ENCODE peak calls at places on chromosome 17, in ten cellular contexts. G is cardiac muscle cell; K is IMR-90; F is prostate gland; U is foreskin fibroblast; B is glutamatergic neuron; T is BJ; V is CD8-positive, alpha-beta T cell; N is neural crest cell; O is SK-N-SH. A is an unnamed sample.

GRCh38 chr17:14308965-14309879 is 8.3 kb downstream of the HS3ST3B1 start:
- DNase-seq in G (peak), K (peak), F (peak), U (peak), B (peak), T (peak), V (peak), N (peak), O (peak), A (peak)

GRCh38 chr17:63435681-63436522 is 10.2 kb downstream of the CYB561 start:
- DNase-seq in G (no peak), K (no peak), F (peak), U (no peak), B (no peak), T (no peak), V (no peak), N (no peak), O (peak), A (no peak)

GRCh38 chr17:8954339-8954738 is 11.2 kb downstream of the PIK3R5 start:
- DNase-seq in G (no peak), K (no peak), F (no peak), U (no peak), B (no peak), T (no peak), V (peak), N (no peak), O (no peak), A (peak)

GRCh38 chr17:41171881-41172280 is 3.9 kb upstream of the KRTAP4-3 start:
- DNase-seq in G (no peak), K (peak), F (no peak), U (peak), B (no peak), T (no peak), V (no peak), N (no peak), O (no peak), A (no peak)

GRCh38 chr17:39769974-39770587 is 32.3 kb downstream of the GRB7 start:
- DNase-seq in G (no peak), K (peak), F (peak), U (peak), B (no peak), T (peak), V (peak), N (no peak), O (no peak), A (no peak)

GRCh38 chr17:60747069-60747808 is 69.6 kb downstream of the BCAS3 start:
- DNase-seq in G (no peak), K (no peak), F (no peak), U (no peak), B (no peak), T (no peak), V (no peak), N (peak), O (no peak), A (no peak)

GRCh38 chr17:74089869-74090464 is 113.5 kb upstream of the RPL38 start:
- DNase-seq in G (peak), K (no peak), F (peak), U (no peak), B (peak), T (no peak), V (peak), N (peak), O (peak), A (peak)

GRCh38 chr17:38981640-38982039 is 14.4 kb upstream of the FBXO47 start:
- DNase-seq in G (no peak), K (peak), F (no peak), U (no peak), B (no peak), T (no peak), V (no peak), N (no peak), O (no peak), A (no peak)

GRCh38 chr17:10875411-10875810 is 37.5 kb upstream of the PIRT start:
- DNase-seq in G (peak), K (no peak), F (no peak), U (no peak), B (no peak), T (no peak), V (no peak), N (peak), O (no peak), A (peak)

GRCh38 chr17:4968166-4968915 is 724 bp upstream of the SPAG7 start:
- DNase-seq in G (peak), K (no peak), F (peak), U (no peak), B (peak), T (no peak), V (no peak), N (no peak), O (peak), A (no peak)

GRCh38 chr17:39700148-39700987 is 504 bp downstream of the ERBB2 start:
- DNase-seq in G (peak), K (peak), F (no peak), U (no peak), B (no peak), T (no peak), V (no peak), N (peak), O (no peak), A (no peak)

GRCh38 chr17:50578173-50578572 is 17.7 kb downstream of the CACNA1G start:
- DNase-seq in G (no peak), K (no peak), F (no peak), U (no peak), B (no peak), T (no peak), V (no peak), N (no peak), O (no peak), A (no peak)

GRCh38 chr17:73791644-73792043 is 147.4 kb upstream of the SDK2 start:
- DNase-seq in G (no peak), K (no peak), F (no peak), U (no peak), B (no peak), T (no peak), V (no peak), N (no peak), O (no peak), A (no peak)

GRCh38 chr17:50533720-50534148 is 1.2 kb downstream of the EPN3 start:
- DNase-seq in G (peak), K (peak), F (peak), U (no peak), B (no peak), T (no peak), V (no peak), N (no peak), O (peak), A (no peak)

GRCh38 chr17:45686250-45686649 is 97.9 kb upstream of the CRHR1 start:
- DNase-seq in G (no peak), K (no peak), F (no peak), U (no peak), B (no peak), T (no peak), V (no peak), N (no peak), O (no peak), A (no peak)

GRCh38 chr17:50952889-50953288 is 86.7 kb upstream of the TOB1 start:
- DNase-seq in G (no peak), K (no peak), F (no peak), U (no peak), B (no peak), T (no peak), V (no peak), N (no peak), O (no peak), A (no peak)

GRCh38 chr17:59508999-59509398 is 56.4 kb upstream of the DHX40 start:
- DNase-seq in G (no peak), K (no peak), F (no peak), U (no peak), B (no peak), T (no peak), V (no peak), N (no peak), O (no peak), A (no peak)

GRCh38 chr17:73797594-73798110 is 153.4 kb upstream of the SDK2 start:
- DNase-seq in G (no peak), K (no peak), F (no peak), U (no peak), B (no peak), T (no peak), V (no peak), N (no peak), O (no peak), A (no peak)

GRCh38 chr17:79043931-79044320 is 20.0 kb downstream of the C1QTNF1 start:
- DNase-seq in G (no peak), K (no peak), F (no peak), U (no peak), B (no peak), T (no peak), V (no peak), N (no peak), O (no peak), A (no peak)

GRCh38 chr17:72945468-72945867 is 147.0 kb downstream of the SLC39A11 start:
- DNase-seq in G (no peak), K (no peak), F (no peak), U (no peak), B (no peak), T (no peak), V (no peak), N (no peak), O (no peak), A (no peak)

GRCh38 chr17:49978501-49978900 is 9.5 kb downstream of the DLX4 start:
- DNase-seq in G (no peak), K (no peak), F (no peak), U (no peak), B (no peak), T (no peak), V (no peak), N (no peak), O (no peak), A (no peak)

GRCh38 chr17:57867126-57867525 is 17.3 kb upstream of the MRPS23 start:
- DNase-seq in G (no peak), K (no peak), F (no peak), U (no peak), B (no peak), T (no peak), V (no peak), N (no peak), O (no peak), A (no peak)

GRCh38 chr17:75773121-75773807 is 8.3 kb upstream of the GALK1 start:
- DNase-seq in G (no peak), K (no peak), F (no peak), U (no peak), B (no peak), T (no peak), V (no peak), N (no peak), O (peak), A (no peak)

GRCh38 chr17:75769536-75769935 is 4.5 kb upstream of the GALK1 start:
- DNase-seq in G (no peak), K (no peak), F (no peak), U (no peak), B (no peak), T (no peak), V (no peak), N (no peak), O (peak), A (no peak)

GRCh38 chr17:75773808-75774470 is 8.9 kb upstream of the GALK1 start:
- DNase-seq in G (no peak), K (no peak), F (no peak), U (no peak), B (no peak), T (no peak), V (no peak), N (no peak), O (peak), A (no peak)

GRCh38 chr17:75774471-75774987 is 9.5 kb upstream of the GALK1 start:
- DNase-seq in G (no peak), K (no peak), F (no peak), U (no peak), B (no peak), T (no peak), V (no peak), N (no peak), O (peak), A (no peak)

GRCh38 chr17:75771334-75772281 is 6.6 kb upstream of the GALK1 start:
- DNase-seq in G (no peak), K (peak), F (no peak), U (no peak), B (no peak), T (no peak), V (no peak), N (no peak), O (no peak), A (no peak)
- TF ChIP-seq CTCF in G (peak), K (no peak), F (no peak), U (no peak), B (no peak), T (peak), V (no peak), N (no peak), O (peak), A (no peak)

GRCh38 chr17:42818379-42818778 is 5.7 kb downstream of the BECN1 start:
- DNase-seq in G (no peak), K (peak), F (no peak), U (no peak), B (no peak), T (no peak), V (no peak), N (no peak), O (no peak), A (no peak)
- TF ChIP-seq CTCF in G (no peak), K (no peak), F (no peak), U (no peak), B (no peak), T (no peak), V (no peak), N (no peak), O (no peak), A (no peak)

GRCh38 chr17:7239091-7240027 is at the start of gene PHF23:
- DNase-seq in G (peak), K (peak), F (peak), U (peak), B (peak), T (peak), V (peak), N (peak), O (peak), A (peak)
- TF ChIP-seq CTCF in G (no peak), K (no peak), F (peak), U (no peak), B (no peak), T (no peak), V (no peak), N (no peak), O (no peak), A (no peak)

DNA sequence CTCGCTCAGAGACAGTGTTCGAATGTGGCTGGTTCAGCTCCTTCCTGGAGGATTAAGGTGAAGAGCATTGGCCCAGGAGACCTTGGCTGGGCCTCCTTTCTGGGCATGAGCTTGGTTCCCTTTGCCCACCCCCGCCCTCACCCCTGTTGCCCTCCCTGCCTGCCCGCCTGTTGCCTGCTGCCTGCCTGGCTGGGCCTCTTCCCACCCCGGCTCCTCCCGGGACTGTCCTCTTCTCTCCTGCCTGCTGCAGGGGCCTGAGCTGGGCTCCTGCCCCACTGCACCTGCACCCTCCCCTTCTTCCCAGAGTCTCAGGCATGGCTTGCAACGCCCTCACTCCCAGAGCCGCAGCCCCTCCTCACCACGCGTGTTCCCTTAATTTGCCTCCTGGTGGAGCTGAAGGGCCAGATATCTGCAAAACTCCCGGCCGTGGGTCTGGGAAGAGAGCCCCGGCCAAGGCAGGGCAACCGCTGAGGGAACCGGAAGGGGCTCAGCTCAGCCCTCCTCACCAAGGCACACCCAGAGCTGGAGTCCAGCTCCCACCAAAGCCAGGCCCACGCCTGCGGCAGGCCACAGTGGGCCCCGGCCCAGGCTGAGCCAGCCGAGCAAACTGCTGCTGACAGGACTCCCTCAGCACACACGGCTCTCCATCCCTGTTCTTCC is 31.2 kb downstream of the MNT start:
- DNase-seq in G (peak), K (no peak), F (no peak), U (no peak), B (peak), T (no peak), V (no peak), N (no peak), O (peak), A (no peak)
- TF ChIP-seq CTCF in G (peak), K (no peak), F (no peak), U (no peak), B (peak), T (peak), V (no peak), N (no peak), O (no peak), A (no peak)

A was measured in GM13976.